ENCODE peak calls at places on chromosomes 13 and 19, in five cellular contexts. One of them, this sample, is unnamed.

GRCh38 chr19:50770888-50771287 is 624 bp downstream of the GPR32 start:
- DNase-seq in CD4-positive, alpha-beta memory T cell: no peak
- DNase-seq in heart left ventricle: no peak
- DNase-seq in lung: no peak
- DNase-seq in right lobe of liver: no peak
- DNase-seq in this sample: no peak

GRCh38 chr19:43315851-43316250 is 37.6 kb upstream of the CD177 start:
- DNase-seq in right lobe of liver: no peak
- DNase-seq in heart left ventricle: no peak
- DNase-seq in CD4-positive, alpha-beta memory T cell: no peak
- DNase-seq in lung: no peak
- DNase-seq in this sample: no peak

GRCh38 chr13:111385182-111385857 is 64.9 kb downstream of the TEX29 start:
- DNase-seq in lung: no peak
- DNase-seq in CD4-positive, alpha-beta memory T cell: no peak
- DNase-seq in right lobe of liver: peak; percentile 29
- DNase-seq in heart left ventricle: peak; percentile 45
- DNase-seq in this sample: no peak

GRCh38 chr13:46562152-46562551 is 9.2 kb downstream of the LRCH1 start:
- DNase-seq in right lobe of liver: no peak
- DNase-seq in lung: no peak
- DNase-seq in heart left ventricle: no peak
- DNase-seq in CD4-positive, alpha-beta memory T cell: no peak
- DNase-seq in this sample: no peak

GRCh38 chr19:58001895-58002369 is 688 bp downstream of the ZNF606 start:
- DNase-seq in lung: no peak
- DNase-seq in right lobe of liver: no peak
- DNase-seq in heart left ventricle: no peak
- DNase-seq in CD4-positive, alpha-beta memory T cell: no peak
- DNase-seq in this sample: no peak

GRCh38 chr19:367963-368623 is 23.5 kb upstream of the MIER2 start:
- DNase-seq in lung: no peak
- DNase-seq in heart left ventricle: peak; percentile 25
- DNase-seq in right lobe of liver: no peak
- DNase-seq in CD4-positive, alpha-beta memory T cell: no peak
- DNase-seq in this sample: no peak

GRCh38 chr19:49556412-49557398 is 23.7 kb downstream of the NOSIP start:
- DNase-seq in lung: no peak
- DNase-seq in CD4-positive, alpha-beta memory T cell: peak; percentile 50
- DNase-seq in heart left ventricle: peak; percentile 64
- DNase-seq in right lobe of liver: no peak
- DNase-seq in this sample: peak; percentile 74

GRCh38 chr19:18098891-18099622 is 1.5 kb downstream of the MAST3 start:
- DNase-seq in lung: no peak
- DNase-seq in right lobe of liver: no peak
- DNase-seq in CD4-positive, alpha-beta memory T cell: no peak
- DNase-seq in heart left ventricle: no peak
- DNase-seq in this sample: peak; percentile 41

GRCh38 chr19:1027020-1027952 is 878 bp downstream of the CNN2 start:
- DNase-seq in right lobe of liver: no peak
- DNase-seq in CD4-positive, alpha-beta memory T cell: peak; percentile 50
- DNase-seq in heart left ventricle: peak; percentile 69
- DNase-seq in lung: peak; percentile 47
- DNase-seq in this sample: no peak

GRCh38 chr13:78022164-78022877 is 103.7 kb upstream of the EDNRB start:
- DNase-seq in lung: no peak
- DNase-seq in heart left ventricle: no peak
- DNase-seq in right lobe of liver: no peak
- DNase-seq in CD4-positive, alpha-beta memory T cell: peak; percentile 28
- DNase-seq in this sample: peak; percentile 35

GRCh38 chr19:49588370-49589122 is 2.4 kb upstream of the PRR12 start:
- DNase-seq in heart left ventricle: no peak
- DNase-seq in lung: no peak
- DNase-seq in CD4-positive, alpha-beta memory T cell: peak; percentile 33
- DNase-seq in right lobe of liver: no peak
- DNase-seq in this sample: no peak

GRCh38 chr13:82436099-82436585 is 1446.1 kb downstream of the SLITRK1 start:
- DNase-seq in CD4-positive, alpha-beta memory T cell: no peak
- DNase-seq in right lobe of liver: no peak
- DNase-seq in lung: no peak
- DNase-seq in heart left ventricle: no peak
- DNase-seq in this sample: no peak

GRCh38 chr19:45492137-45492626 is 4.7 kb downstream of the RTN2 start:
- DNase-seq in right lobe of liver: no peak
- DNase-seq in CD4-positive, alpha-beta memory T cell: no peak
- DNase-seq in heart left ventricle: no peak
- DNase-seq in lung: no peak
- DNase-seq in this sample: no peak

GRCh38 chr13:113406321-113407102 is 42.6 kb upstream of the GRTP1 start:
- DNase-seq in lung: no peak
- DNase-seq in CD4-positive, alpha-beta memory T cell: no peak
- DNase-seq in right lobe of liver: peak; percentile 33
- DNase-seq in heart left ventricle: peak; percentile 58
- DNase-seq in this sample: no peak

GRCh38 chr19:49094505-49095482 is 9.5 kb downstream of the SNRNP70 start:
- DNase-seq in CD4-positive, alpha-beta memory T cell: no peak
- DNase-seq in heart left ventricle: no peak
- DNase-seq in lung: no peak
- DNase-seq in right lobe of liver: no peak
- DNase-seq in this sample: no peak

GRCh38 chr13:91046715-91047327 is 300.7 kb upstream of the MIR17HG start:
- DNase-seq in heart left ventricle: no peak
- DNase-seq in lung: no peak
- DNase-seq in right lobe of liver: no peak
- DNase-seq in CD4-positive, alpha-beta memory T cell: no peak
- DNase-seq in this sample: no peak

GRCh38 chr19:10294368-10294697 is 4.6 kb downstream of the ICAM5 start:
- DNase-seq in lung: no peak
- DNase-seq in CD4-positive, alpha-beta memory T cell: no peak
- DNase-seq in heart left ventricle: no peak
- DNase-seq in right lobe of liver: no peak
- DNase-seq in this sample: no peak

GRCh38 chr19:10291554-10292205 is 1.9 kb downstream of the ICAM5 start:
- DNase-seq in lung: no peak
- DNase-seq in CD4-positive, alpha-beta memory T cell: no peak
- DNase-seq in heart left ventricle: no peak
- DNase-seq in right lobe of liver: no peak
- DNase-seq in this sample: no peak

GRCh38 chr19:10293637-10294367 is 4.0 kb downstream of the ICAM5 start:
- DNase-seq in right lobe of liver: no peak
- DNase-seq in lung: no peak
- DNase-seq in CD4-positive, alpha-beta memory T cell: no peak
- DNase-seq in heart left ventricle: no peak
- DNase-seq in this sample: no peak

GRCh38 chr19:10292206-10292788 is 2.5 kb downstream of the ICAM5 start:
- DNase-seq in right lobe of liver: peak; percentile 80
- DNase-seq in CD4-positive, alpha-beta memory T cell: peak; percentile 60
- DNase-seq in lung: peak; percentile 92
- DNase-seq in heart left ventricle: peak; percentile 92
- DNase-seq in this sample: peak; percentile 52

GRCh38 chr19:10292789-10293636 is 3.3 kb downstream of the ICAM5 start:
- DNase-seq in CD4-positive, alpha-beta memory T cell: no peak
- DNase-seq in lung: no peak
- DNase-seq in heart left ventricle: no peak
- DNase-seq in right lobe of liver: no peak
- DNase-seq in this sample: no peak
- H3K27me3 ChIP-seq in CD4-positive, alpha-beta memory T cell: peaks cover 60% of the 10 kb centered on the region
- H3K27me3 ChIP-seq in lung: no peaks in the 10 kb centered on the region
- H3K27me3 ChIP-seq in heart left ventricle: peaks cover 88% of the 10 kb centered on the region
- H3K27me3 ChIP-seq in right lobe of liver: peaks cover 34% of the 10 kb centered on the region
- H3K27me3 ChIP-seq in this sample: peaks cover 54% of the 10 kb centered on the region

GRCh38 chr13:26926371-26926770 is 165.8 kb upstream of the GPR12 start:
- DNase-seq in heart left ventricle: no peak
- DNase-seq in CD4-positive, alpha-beta memory T cell: no peak
- DNase-seq in lung: no peak
- DNase-seq in right lobe of liver: no peak
- DNase-seq in this sample: no peak
- H3K27me3 ChIP-seq in heart left ventricle: no peaks in the 10 kb centered on the region
- H3K27me3 ChIP-seq in CD4-positive, alpha-beta memory T cell: no peaks in the 10 kb centered on the region
- H3K27me3 ChIP-seq in lung: no peaks in the 10 kb centered on the region
- H3K27me3 ChIP-seq in right lobe of liver: no peaks in the 10 kb centered on the region
- H3K27me3 ChIP-seq in this sample: no peaks in the 10 kb centered on the region

GRCh38 chr19:41744850-41745249 is 10.5 kb upstream of the CEACAM6 start:
- DNase-seq in CD4-positive, alpha-beta memory T cell: no peak
- DNase-seq in right lobe of liver: no peak
- DNase-seq in heart left ventricle: no peak
- DNase-seq in lung: no peak
- DNase-seq in this sample: no peak

GRCh38 chr19:41748012-41748411 is 7.3 kb upstream of the CEACAM6 start:
- DNase-seq in lung: no peak
- DNase-seq in heart left ventricle: no peak
- DNase-seq in right lobe of liver: no peak
- DNase-seq in CD4-positive, alpha-beta memory T cell: no peak
- DNase-seq in this sample: no peak

GRCh38 chr19:41741244-41741554 is 14.1 kb upstream of the CEACAM6 start:
- DNase-seq in right lobe of liver: no peak
- DNase-seq in heart left ventricle: no peak
- DNase-seq in lung: no peak
- DNase-seq in CD4-positive, alpha-beta memory T cell: no peak
- DNase-seq in this sample: no peak

GRCh38 chr19:41745761-41746160 is 9.6 kb upstream of the CEACAM6 start:
- DNase-seq in right lobe of liver: no peak
- DNase-seq in CD4-positive, alpha-beta memory T cell: no peak
- DNase-seq in heart left ventricle: no peak
- DNase-seq in lung: no peak
- DNase-seq in this sample: no peak

DNA sequence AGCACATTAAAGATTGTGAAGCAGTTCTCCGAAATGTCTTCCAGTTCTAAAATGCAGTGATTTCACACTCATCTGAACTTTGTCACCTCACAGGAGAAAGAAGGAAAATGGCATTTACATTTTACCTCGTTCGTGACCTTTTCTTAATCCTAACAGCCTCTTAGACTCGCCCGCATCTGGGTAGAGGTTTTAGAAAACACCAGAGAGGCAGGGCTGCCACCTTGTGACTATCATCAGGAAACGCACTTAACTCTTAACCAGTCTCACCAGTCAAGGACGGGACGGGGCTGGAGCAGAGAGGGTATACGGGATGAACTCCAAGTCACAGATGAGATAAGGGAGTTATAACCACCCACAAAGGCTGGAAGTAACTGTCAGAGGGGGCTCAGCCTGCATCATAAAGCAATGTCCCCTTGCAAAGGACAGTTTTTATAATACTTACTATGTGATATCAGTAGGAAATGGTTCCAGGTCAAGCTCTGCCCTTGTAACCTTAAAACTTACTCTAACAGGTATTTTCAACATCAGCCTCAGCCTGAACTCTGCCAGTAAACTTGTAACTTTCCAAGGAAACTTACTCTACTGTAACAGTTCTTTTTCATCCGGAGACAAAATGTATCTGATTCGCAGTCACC is 8.6 kb upstream of the CEACAM6 start:
- DNase-seq in CD4-positive, alpha-beta memory T cell: peak; percentile 46
- DNase-seq in heart left ventricle: no peak
- DNase-seq in right lobe of liver: no peak
- DNase-seq in lung: peak; percentile 69
- DNase-seq in this sample: no peak
- H3K27me3 ChIP-seq in CD4-positive, alpha-beta memory T cell: no peaks in the 10 kb centered on the region
- H3K27me3 ChIP-seq in heart left ventricle: peaks cover 7% of the 10 kb centered on the region
- H3K27me3 ChIP-seq in right lobe of liver: no peaks in the 10 kb centered on the region
- H3K27me3 ChIP-seq in lung: no peaks in the 10 kb centered on the region
- H3K27me3 ChIP-seq in this sample: peaks cover 7% of the 10 kb centered on the region

GRCh38 chr19:3266792-3267469 is 42.5 kb downstream of the CELF5 start:
- DNase-seq in CD4-positive, alpha-beta memory T cell: no peak
- DNase-seq in heart left ventricle: no peak
- DNase-seq in lung: no peak
- DNase-seq in right lobe of liver: no peak
- DNase-seq in this sample: no peak

GRCh38 chr19:3269972-3270667 is 45.7 kb downstream of the CELF5 start:
- DNase-seq in heart left ventricle: no peak
- DNase-seq in right lobe of liver: no peak
- DNase-seq in CD4-positive, alpha-beta memory T cell: no peak
- DNase-seq in lung: no peak
- DNase-seq in this sample: no peak

GRCh38 chr19:3268326-3268725 is 43.9 kb downstream of the CELF5 start:
- DNase-seq in lung: no peak
- DNase-seq in heart left ventricle: no peak
- DNase-seq in CD4-positive, alpha-beta memory T cell: no peak
- DNase-seq in right lobe of liver: no peak
- DNase-seq in this sample: no peak

GRCh38 chr19:3270908-3271307 is 46.4 kb downstream of the CELF5 start:
- DNase-seq in right lobe of liver: no peak
- DNase-seq in lung: no peak
- DNase-seq in CD4-positive, alpha-beta memory T cell: no peak
- DNase-seq in heart left ventricle: no peak
- DNase-seq in this sample: peak; percentile 30

DNA sequence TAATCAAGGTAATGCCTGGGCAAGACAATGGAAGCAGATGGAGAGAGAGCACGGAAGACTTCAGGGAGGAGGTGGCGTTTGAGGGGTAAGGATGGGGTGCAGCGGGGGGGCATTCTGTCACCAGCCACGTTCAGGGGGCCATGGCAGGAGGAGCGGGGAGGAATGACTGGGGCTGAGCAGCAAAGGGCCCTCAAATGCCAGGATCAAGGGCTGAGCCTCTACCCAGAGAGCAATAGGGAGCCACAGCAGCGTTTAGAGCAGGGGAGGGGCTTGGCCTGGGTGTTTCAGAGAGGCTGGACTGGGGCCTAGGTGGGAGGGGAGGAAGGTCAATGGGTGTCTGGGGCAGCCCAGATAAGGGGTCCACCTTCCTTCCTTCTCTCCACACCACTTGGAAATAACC is 44.3 kb downstream of the CELF5 start:
- DNase-seq in lung: no peak
- DNase-seq in CD4-positive, alpha-beta memory T cell: no peak
- DNase-seq in heart left ventricle: no peak
- DNase-seq in right lobe of liver: no peak
- DNase-seq in this sample: no peak
- H3K27me3 ChIP-seq in lung: peaks cover 7% of the 10 kb centered on the region
- H3K27me3 ChIP-seq in CD4-positive, alpha-beta memory T cell: peaks cover 15% of the 10 kb centered on the region
- H3K27me3 ChIP-seq in heart left ventricle: peaks cover 21% of the 10 kb centered on the region
- H3K27me3 ChIP-seq in right lobe of liver: peaks cover 8% of the 10 kb centered on the region
- H3K27me3 ChIP-seq in this sample: peaks cover 17% of the 10 kb centered on the region

GRCh38 chr19:33344611-33345010 is 28.9 kb upstream of the CEBPG start:
- DNase-seq in right lobe of liver: no peak
- DNase-seq in heart left ventricle: no peak
- DNase-seq in lung: no peak
- DNase-seq in CD4-positive, alpha-beta memory T cell: no peak
- DNase-seq in this sample: no peak
- H3K27me3 ChIP-seq in right lobe of liver: no peaks in the 10 kb centered on the region
- H3K27me3 ChIP-seq in heart left ventricle: no peaks in the 10 kb centered on the region
- H3K27me3 ChIP-seq in lung: no peaks in the 10 kb centered on the region
- H3K27me3 ChIP-seq in CD4-positive, alpha-beta memory T cell: peaks cover 9% of the 10 kb centered on the region
- H3K27me3 ChIP-seq in this sample: peaks cover 16% of the 10 kb centered on the region

GRCh38 chr13:25179810-25180437 is 7.8 kb upstream of the AMER2 start:
- DNase-seq in right lobe of liver: no peak
- DNase-seq in CD4-positive, alpha-beta memory T cell: no peak
- DNase-seq in lung: no peak
- DNase-seq in heart left ventricle: no peak
- DNase-seq in this sample: no peak
- H3K27me3 ChIP-seq in right lobe of liver: no peaks in the 10 kb centered on the region
- H3K27me3 ChIP-seq in CD4-positive, alpha-beta memory T cell: no peaks in the 10 kb centered on the region
- H3K27me3 ChIP-seq in lung: no peaks in the 10 kb centered on the region
- H3K27me3 ChIP-seq in heart left ventricle: no peaks in the 10 kb centered on the region
- H3K27me3 ChIP-seq in this sample: peaks cover 4% of the 10 kb centered on the region

DNA sequence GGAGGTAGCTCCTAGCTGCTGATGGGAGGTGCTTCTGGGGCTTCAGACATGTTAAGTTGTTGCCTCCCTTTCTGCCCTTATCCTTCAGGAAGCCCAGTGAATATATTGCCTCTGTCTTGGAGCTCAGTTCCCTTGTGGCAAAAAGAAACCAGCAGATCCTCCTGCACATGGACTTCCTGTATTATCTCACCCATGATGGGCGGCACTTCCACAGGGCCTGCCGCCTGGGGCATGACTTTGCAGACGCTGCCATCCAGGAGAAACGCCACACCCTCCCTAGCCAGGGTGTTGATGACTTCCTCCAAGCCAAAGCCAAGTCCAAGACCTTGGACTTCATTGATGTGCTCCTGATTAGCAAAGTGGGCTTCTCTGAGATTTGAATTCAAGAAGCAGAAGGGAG is 6.0 kb upstream of the CYP4F12 start:
- DNase-seq in heart left ventricle: no peak
- DNase-seq in CD4-positive, alpha-beta memory T cell: no peak
- DNase-seq in right lobe of liver: no peak
- DNase-seq in lung: no peak
- DNase-seq in this sample: no peak
- H3K27me3 ChIP-seq in heart left ventricle: no peaks in the 10 kb centered on the region
- H3K27me3 ChIP-seq in CD4-positive, alpha-beta memory T cell: no peaks in the 10 kb centered on the region
- H3K27me3 ChIP-seq in right lobe of liver: no peaks in the 10 kb centered on the region
- H3K27me3 ChIP-seq in lung: no peaks in the 10 kb centered on the region
- H3K27me3 ChIP-seq in this sample: peaks cover 4% of the 10 kb centered on the region